ENCODE peak calls at places on chromosomes 13 and 19, in five cellular contexts. N, Z, K, P and I are unnamed samples.

GRCh38 chr13:48646791-48647190 is 6.9 kb upstream of the CYSLTR2 start:
- DNase-seq in P (no peak), K (no peak), N (no peak), Z (no peak), I (no peak)

GRCh38 chr19:50819636-50820035 is 4.0 kb downstream of the KLK1 start:
- DNase-seq in P (no peak), Z (no peak), K (no peak), N (no peak), I (no peak)

GRCh38 chr13:114046447-114046846 is 72.6 kb upstream of the C13orf46 start:
- DNase-seq in Z (no peak), N (no peak), K (no peak), P (no peak), I (no peak)

GRCh38 chr13:39675904-39676303 is 20.4 kb downstream of the COG6 start:
- DNase-seq in N (no peak), K (no peak), P (no peak), Z (no peak), I (no peak)

GRCh38 chr19:37905936-37906867 is at the start of gene WDR87:
- DNase-seq in P (peak), Z (peak), K (no peak), N (peak), I (peak)

GRCh38 chr13:111895896-111896821 is 170.8 kb upstream of the SOX1 start:
- DNase-seq in N (no peak), Z (no peak), K (no peak), P (no peak), I (no peak)

GRCh38 chr19:45677351-45678230 is 9.6 kb downstream of the GIPR start:
- DNase-seq in N (peak), Z (peak), K (no peak), P (peak), I (peak)

GRCh38 chr19:39557791-39558622 is 18.0 kb upstream of the EID2 start:
- DNase-seq in P (no peak), N (no peak), K (no peak), Z (no peak), I (no peak)

GRCh38 chr19:49981603-49982593 is 20.9 kb upstream of the SIGLEC11 start:
- DNase-seq in P (no peak), Z (no peak), K (no peak), N (no peak), I (no peak)

GRCh38 chr19:45691516-45692186 is at the start of gene SNRPD2:
- DNase-seq in N (peak), K (peak), P (peak), Z (peak), I (peak)

GRCh38 chr19:27974082-27974513 is 1238.9 kb downstream of the UQCRFS1 start:
- DNase-seq in Z (peak), P (peak), N (peak), K (no peak), I (peak)

GRCh38 chr19:16342002-16342715 is 17.5 kb downstream of the KLF2 start:
- DNase-seq in Z (no peak), P (no peak), K (peak), N (no peak), I (no peak)

GRCh38 chr19:48993175-48994034 is at the start of the genes GYS1 and RUVBL2:
- DNase-seq in K (peak), Z (peak), P (peak), N (peak), I (peak)

GRCh38 chr13:39210961-39211534 is 172.8 kb downstream of the NHLRC3 start:
- DNase-seq in N (no peak), Z (no peak), P (peak), K (no peak), I (no peak)

GRCh38 chr13:42258747-42259146 is 13.2 kb upstream of the AKAP11 start:
- DNase-seq in N (no peak), P (no peak), K (no peak), Z (no peak), I (no peak)

GRCh38 chr13:84126671-84127171 is 244.4 kb upstream of the SLITRK1 start:
- DNase-seq in N (no peak), Z (no peak), K (no peak), P (no peak), I (no peak)

GRCh38 chr13:106275441-106276032 is 259.9 kb downstream of the EFNB2 start:
- DNase-seq in P (no peak), N (no peak), K (no peak), Z (no peak), I (no peak)

GRCh38 chr13:70162141-70162540 is 53.9 kb upstream of the KLHL1 start:
- DNase-seq in K (no peak), Z (no peak), N (no peak), P (no peak), I (no peak)

GRCh38 chr19:13917888-13918406 is 11.9 kb downstream of the CC2D1A start:
- DNase-seq in P (no peak), N (no peak), Z (no peak), K (no peak), I (no peak)

GRCh38 chr13:31639443-31640163 is 99.7 kb upstream of the RXFP2 start:
- DNase-seq in P (no peak), K (no peak), Z (no peak), N (no peak), I (no peak)

GRCh38 chr13:45658586-45659235 is 43.2 kb upstream of the ERICH6B start:
- DNase-seq in K (no peak), N (no peak), P (peak), Z (no peak), I (no peak)

GRCh38 chr19:44576843-44577565 is 36.4 kb upstream of the IGSF23 start:
- DNase-seq in Z (peak), N (no peak), K (no peak), P (peak), I (no peak)

GRCh38 chr13:111627596-111627995 is 307.2 kb downstream of the TEX29 start:
- DNase-seq in Z (no peak), N (no peak), P (no peak), K (no peak), I (no peak)

GRCh38 chr13:74135306-74136088 is 1.3 kb upstream of the KLF12 start:
- DNase-seq in Z (peak), K (peak), P (peak), N (peak), I (peak)

GRCh38 chr13:48775804-48776203 is 122.1 kb downstream of the CYSLTR2 start:
- DNase-seq in K (no peak), P (peak), Z (no peak), N (no peak), I (no peak)

GRCh38 chr19:33447336-33448158 is 74.0 kb downstream of the CEBPG start:
- DNase-seq in K (no peak), N (no peak), Z (no peak), P (no peak), I (no peak)

DNA sequence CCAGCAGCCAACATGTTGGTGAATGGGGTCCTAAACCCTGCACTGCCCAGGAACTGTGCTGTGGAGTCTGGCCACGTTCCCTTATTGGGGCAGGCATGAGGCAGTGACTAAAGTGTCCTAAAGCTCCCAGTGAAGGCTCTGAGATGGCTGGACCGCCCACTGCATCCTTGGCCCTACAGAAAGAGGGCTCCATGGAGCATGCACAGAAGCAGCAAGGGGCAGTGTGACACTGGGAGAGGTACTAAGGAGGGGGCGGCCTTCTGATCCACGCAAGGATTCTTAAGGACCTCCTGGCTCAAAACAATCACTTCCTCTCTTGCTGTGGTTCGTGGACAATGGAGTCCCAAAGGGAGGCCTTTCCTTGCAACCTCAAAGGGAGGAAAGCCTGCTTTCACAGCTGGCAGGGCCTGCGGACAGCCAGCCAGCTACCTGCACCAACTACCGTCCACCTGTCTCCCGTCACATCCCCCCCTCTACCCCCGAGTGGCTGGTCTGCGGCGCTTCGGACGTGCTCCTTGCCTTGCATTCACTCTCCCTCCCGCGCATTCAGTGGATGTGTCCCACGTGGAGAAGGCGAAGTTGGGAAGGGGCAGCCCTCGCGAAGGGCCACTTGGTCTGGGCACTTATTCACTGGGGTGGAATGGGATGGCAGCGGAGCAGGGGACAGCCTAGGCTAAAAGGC is 63.9 kb upstream of the STARD13 start:
- DNase-seq in Z (no peak), P (no peak), K (peak), N (no peak), I (peak)
- TF ChIP-seq CTCF in Z (no peak), P (no peak), K (no peak), N (no peak), I (no peak)

DNA sequence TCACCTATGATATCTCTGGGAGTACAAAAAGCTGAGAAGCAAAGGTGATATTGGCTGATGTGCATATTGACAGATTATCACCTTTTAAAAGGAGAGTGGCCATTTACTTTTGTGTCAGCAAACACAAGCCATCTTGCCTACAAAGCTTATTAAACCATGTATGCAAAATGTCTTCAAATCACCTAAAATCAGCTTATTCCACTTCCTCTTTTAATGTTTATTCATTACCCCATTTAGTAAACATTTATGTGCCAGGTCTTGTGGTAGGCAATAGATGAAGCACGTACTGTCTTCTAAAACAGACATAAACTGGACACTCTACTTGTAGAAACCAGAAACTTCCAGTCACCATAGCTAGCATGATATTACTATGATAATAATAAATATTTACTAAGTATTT is 354.6 kb downstream of the RBM26 start:
- DNase-seq in P (no peak), K (no peak), Z (no peak), N (no peak), I (no peak)
- TF ChIP-seq CTCF in P (no peak), K (no peak), Z (no peak), N (no peak), I (no peak)

DNA sequence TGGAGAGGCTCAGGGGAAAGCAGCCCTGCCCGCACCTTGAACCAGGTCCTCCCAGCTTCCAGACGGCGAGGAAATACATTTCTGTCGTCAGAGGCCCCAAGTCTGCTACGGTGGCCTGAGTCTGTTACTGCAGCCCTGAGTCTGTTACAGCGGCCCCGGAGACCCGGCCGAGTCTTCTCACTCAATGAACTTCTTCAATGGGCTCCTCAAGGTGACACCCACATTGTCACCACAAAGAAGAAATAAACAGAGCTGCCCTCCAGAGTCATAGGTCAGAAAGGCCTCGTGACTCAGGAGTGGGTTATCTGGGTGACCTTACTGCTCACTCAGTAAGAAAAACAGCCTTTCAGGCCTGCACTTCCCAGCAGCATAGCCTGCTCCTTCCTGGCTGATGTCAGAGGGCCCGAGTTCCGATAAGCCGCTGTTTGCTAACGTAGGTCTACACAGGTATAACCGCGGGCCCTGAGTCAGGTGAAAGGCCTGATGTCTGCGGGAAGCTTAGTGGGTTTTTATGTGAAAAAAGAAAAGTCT is 66.9 kb upstream of the TM9SF2 start:
- DNase-seq in Z (no peak), P (no peak), K (no peak), N (no peak), I (no peak)
- TF ChIP-seq CTCF in Z (no peak), P (peak), K (no peak), N (peak), I (no peak)

GRCh38 chr19:57887195-57887941 is 1.5 kb downstream of the ZNF814 start:
- DNase-seq in N (no peak), K (no peak), P (no peak), Z (no peak), I (no peak)
- TF ChIP-seq CTCF in N (no peak), K (no peak), P (no peak), Z (no peak), I (no peak)

DNA sequence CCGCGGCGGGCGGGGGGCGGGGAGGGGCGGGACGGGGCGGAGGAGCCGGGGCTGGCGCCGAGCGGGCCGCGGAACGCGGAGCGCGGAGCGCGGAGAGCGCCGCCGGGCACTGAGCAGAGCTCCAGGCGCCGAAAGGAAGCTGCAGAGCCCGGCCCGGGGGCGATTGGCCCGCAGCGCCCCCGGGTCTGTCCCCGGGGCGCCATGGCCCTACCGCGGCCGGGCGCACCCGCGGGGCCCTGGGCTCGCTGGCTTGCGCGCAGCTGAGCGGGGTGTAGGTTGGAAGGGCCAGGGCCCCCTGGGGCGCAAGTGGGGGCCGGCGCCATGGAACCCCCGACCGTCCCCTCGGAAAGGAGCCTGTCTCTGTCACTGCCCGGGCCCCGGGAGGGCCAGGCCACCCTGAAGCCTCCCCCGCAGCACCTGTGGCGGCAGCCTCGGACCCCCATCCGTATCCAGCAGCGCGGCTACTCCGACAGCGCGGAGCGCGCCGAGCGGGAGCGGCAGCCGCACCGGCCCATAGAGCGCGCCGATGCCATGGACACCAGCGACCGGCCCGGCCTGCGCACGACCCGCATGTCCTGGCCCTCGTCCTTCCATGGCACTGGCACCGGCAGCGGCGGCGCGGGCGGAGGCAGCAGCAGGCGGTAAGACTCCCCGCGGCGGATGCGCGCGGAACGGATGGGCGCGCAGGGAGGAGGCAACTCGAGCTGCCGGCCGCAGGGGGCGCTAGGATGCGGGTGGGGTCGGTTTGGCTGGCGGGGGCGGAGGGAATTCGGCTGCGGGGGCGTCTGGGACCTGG is at the start of gene PDE4A:
- DNase-seq in K (no peak), N (no peak), Z (peak), P (peak), I (peak)
- TF ChIP-seq CTCF in K (peak), N (peak), Z (peak), P (peak), I (peak)

GRCh38 chr19:23823952-23824389 is 65.3 kb upstream of the ZNF681 start:
- DNase-seq in N (no peak), Z (no peak), P (no peak), K (no peak), I (no peak)
- TF ChIP-seq CTCF in N (peak), Z (no peak), P (peak), K (no peak), I (no peak)